ENCODE peak calls at places on chromosomes 4 and X, in eight cellular contexts. One of them, this sample, is unnamed.

GRCh38 chr4:129950217-129950616 is 854.3 kb downstream of the C4orf33 start:
- DNase-seq in SK-N-SH: no peak
- DNase-seq in NB4: no peak
- DNase-seq in brain microvascular endothelial cell: no peak
- DNase-seq in lower lobe of right lung: no peak
- DNase-seq in AG09309: no peak
- DNase-seq in cardiac fibroblast: no peak
- DNase-seq in AG04449: no peak
- DNase-seq in this sample: no peak

GRCh38 chr4:83378426-83378825 is 43.8 kb upstream of the HPSE start:
- DNase-seq in NB4: peak
- DNase-seq in brain microvascular endothelial cell: no peak
- DNase-seq in SK-N-SH: no peak
- DNase-seq in lower lobe of right lung: no peak
- DNase-seq in AG04449: no peak
- DNase-seq in AG09309: no peak
- DNase-seq in cardiac fibroblast: no peak
- DNase-seq in this sample: no peak

GRCh38 chr4:13481569-13481968 is 2.6 kb downstream of the RAB28 start:
- DNase-seq in SK-N-SH: no peak
- DNase-seq in AG09309: peak
- DNase-seq in brain microvascular endothelial cell: no peak
- DNase-seq in lower lobe of right lung: no peak
- DNase-seq in AG04449: peak
- DNase-seq in cardiac fibroblast: peak
- DNase-seq in NB4: peak
- DNase-seq in this sample: no peak

GRCh38 chr4:174713821-174714220 is 115.2 kb downstream of the GLRA3 start:
- DNase-seq in NB4: no peak
- DNase-seq in brain microvascular endothelial cell: peak
- DNase-seq in cardiac fibroblast: no peak
- DNase-seq in SK-N-SH: no peak
- DNase-seq in AG09309: no peak
- DNase-seq in lower lobe of right lung: no peak
- DNase-seq in AG04449: no peak
- DNase-seq in this sample: no peak

GRCh38 chr4:123325241-123325681 is 71.3 kb upstream of the SPRY1 start:
- DNase-seq in AG09309: no peak
- DNase-seq in lower lobe of right lung: no peak
- DNase-seq in SK-N-SH: no peak
- DNase-seq in brain microvascular endothelial cell: no peak
- DNase-seq in AG04449: no peak
- DNase-seq in NB4: peak
- DNase-seq in cardiac fibroblast: peak
- DNase-seq in this sample: no peak

GRCh38 chr4:61201562-61202099 is 1.5 kb downstream of the ADGRL3 start:
- DNase-seq in brain microvascular endothelial cell: no peak
- DNase-seq in cardiac fibroblast: peak
- DNase-seq in NB4: no peak
- DNase-seq in AG09309: no peak
- DNase-seq in lower lobe of right lung: peak
- DNase-seq in AG04449: no peak
- DNase-seq in SK-N-SH: peak
- DNase-seq in this sample: peak

GRCh38 chr4:59400334-59400733 is 1799.8 kb upstream of the ADGRL3 start:
- DNase-seq in NB4: no peak
- DNase-seq in brain microvascular endothelial cell: no peak
- DNase-seq in cardiac fibroblast: no peak
- DNase-seq in SK-N-SH: peak
- DNase-seq in AG09309: no peak
- DNase-seq in AG04449: no peak
- DNase-seq in lower lobe of right lung: no peak
- DNase-seq in this sample: no peak

GRCh38 chr4:125368161-125368560 is 53.4 kb downstream of the FAT4 start:
- DNase-seq in AG09309: no peak
- DNase-seq in lower lobe of right lung: no peak
- DNase-seq in NB4: no peak
- DNase-seq in SK-N-SH: peak
- DNase-seq in cardiac fibroblast: peak
- DNase-seq in AG04449: no peak
- DNase-seq in brain microvascular endothelial cell: no peak
- DNase-seq in this sample: no peak

GRCh38 chr4:143586080-143586479 is 72.6 kb downstream of the SMARCA5 start:
- DNase-seq in AG04449: peak
- DNase-seq in cardiac fibroblast: peak
- DNase-seq in SK-N-SH: no peak
- DNase-seq in lower lobe of right lung: no peak
- DNase-seq in brain microvascular endothelial cell: peak
- DNase-seq in NB4: no peak
- DNase-seq in AG09309: no peak
- DNase-seq in this sample: no peak

GRCh38 chr4:123699823-123700822 is 303.5 kb downstream of the SPRY1 start:
- DNase-seq in AG09309: peak
- DNase-seq in NB4: no peak
- DNase-seq in brain microvascular endothelial cell: peak
- DNase-seq in lower lobe of right lung: no peak
- DNase-seq in SK-N-SH: no peak
- DNase-seq in AG04449: peak
- DNase-seq in cardiac fibroblast: peak
- DNase-seq in this sample: no peak

GRCh38 chr4:156971623-156972369 is at the start of gene PDGFC:
- DNase-seq in AG09309: no peak
- DNase-seq in cardiac fibroblast: peak
- DNase-seq in NB4: no peak
- DNase-seq in AG04449: no peak
- DNase-seq in lower lobe of right lung: peak
- DNase-seq in brain microvascular endothelial cell: peak
- DNase-seq in SK-N-SH: peak
- DNase-seq in this sample: peak

GRCh38 chrX:139929876-139930275 is 3.0 kb downstream of the ATP11C start:
- DNase-seq in AG04449: no peak
- DNase-seq in lower lobe of right lung: no peak
- DNase-seq in cardiac fibroblast: no peak
- DNase-seq in NB4: no peak
- DNase-seq in brain microvascular endothelial cell: no peak
- DNase-seq in AG09309: no peak
- DNase-seq in SK-N-SH: no peak
- DNase-seq in this sample: no peak
- H3K4me3 ChIP-seq in AG04449: peak
- H3K4me3 ChIP-seq in lower lobe of right lung: no peak
- H3K4me3 ChIP-seq in cardiac fibroblast: no peak
- H3K4me3 ChIP-seq in NB4: no peak
- H3K4me3 ChIP-seq in brain microvascular endothelial cell: no peak
- H3K4me3 ChIP-seq in AG09309: no peak
- H3K4me3 ChIP-seq in SK-N-SH: no peak
- H3K4me3 ChIP-seq in this sample: peak

DNA sequence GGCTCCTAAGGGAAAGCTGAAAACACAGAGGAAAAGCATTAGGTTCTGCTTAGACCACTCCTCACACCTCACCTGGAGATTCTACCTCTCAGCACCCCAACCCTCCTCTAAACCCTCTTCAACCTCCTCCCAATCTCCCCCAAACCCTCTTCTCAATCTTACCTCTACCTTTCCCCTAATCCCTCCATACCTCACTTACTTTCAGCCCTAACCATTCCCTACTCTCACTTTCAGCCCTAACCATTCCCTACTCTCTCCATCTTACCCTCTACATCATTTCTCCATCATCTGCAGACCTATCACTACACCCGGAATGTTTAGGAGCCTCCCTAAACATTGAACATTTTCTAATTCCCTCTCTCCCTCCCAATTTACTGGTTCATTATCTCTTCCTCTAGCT is 3.5 kb downstream of the RTL3 start:
- DNase-seq in brain microvascular endothelial cell: no peak
- DNase-seq in SK-N-SH: no peak
- DNase-seq in NB4: no peak
- DNase-seq in cardiac fibroblast: no peak
- DNase-seq in AG09309: no peak
- DNase-seq in lower lobe of right lung: no peak
- DNase-seq in AG04449: no peak
- DNase-seq in this sample: no peak
- H3K4me3 ChIP-seq in brain microvascular endothelial cell: no peak
- H3K4me3 ChIP-seq in SK-N-SH: no peak
- H3K4me3 ChIP-seq in NB4: no peak
- H3K4me3 ChIP-seq in cardiac fibroblast: no peak
- H3K4me3 ChIP-seq in AG09309: no peak
- H3K4me3 ChIP-seq in lower lobe of right lung: no peak
- H3K4me3 ChIP-seq in AG04449: no peak
- H3K4me3 ChIP-seq in this sample: no peak

GRCh38 chr4:2869659-2870058 is 26.0 kb downstream of the ADD1 start:
- DNase-seq in SK-N-SH: no peak
- DNase-seq in AG09309: no peak
- DNase-seq in NB4: no peak
- DNase-seq in cardiac fibroblast: no peak
- DNase-seq in AG04449: no peak
- DNase-seq in brain microvascular endothelial cell: no peak
- DNase-seq in lower lobe of right lung: no peak
- DNase-seq in this sample: no peak
- H3K4me3 ChIP-seq in SK-N-SH: no peak
- H3K4me3 ChIP-seq in AG09309: no peak
- H3K4me3 ChIP-seq in NB4: no peak
- H3K4me3 ChIP-seq in cardiac fibroblast: no peak
- H3K4me3 ChIP-seq in AG04449: no peak
- H3K4me3 ChIP-seq in brain microvascular endothelial cell: no peak
- H3K4me3 ChIP-seq in lower lobe of right lung: peak
- H3K4me3 ChIP-seq in this sample: no peak

DNA sequence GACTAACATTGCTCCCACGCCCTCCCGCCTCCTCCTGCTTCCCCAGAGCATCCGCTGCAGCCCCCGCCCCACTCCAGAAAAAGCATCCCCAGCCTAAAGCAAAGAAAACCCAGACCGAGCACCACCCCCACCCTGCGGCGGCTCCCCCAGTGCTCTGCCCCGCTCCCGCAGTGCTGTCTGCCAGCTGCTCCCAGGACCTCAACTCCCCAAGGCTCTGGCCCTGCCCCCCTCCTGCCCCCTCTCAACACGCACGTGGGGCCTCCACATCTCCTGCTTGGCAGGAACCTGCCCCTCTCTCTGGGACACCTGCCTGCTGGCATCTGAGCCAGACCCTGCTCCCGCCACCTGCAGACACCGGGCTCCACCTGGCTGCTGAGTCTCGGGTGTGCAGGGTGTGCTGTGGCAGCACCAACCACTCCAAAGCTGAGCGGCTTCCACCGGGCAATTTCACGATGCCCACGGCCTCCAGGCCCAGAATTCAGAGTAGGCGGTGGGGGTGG is 79.4 kb downstream of the FAM53A start:
- DNase-seq in cardiac fibroblast: no peak
- DNase-seq in NB4: no peak
- DNase-seq in AG09309: no peak
- DNase-seq in brain microvascular endothelial cell: no peak
- DNase-seq in SK-N-SH: peak
- DNase-seq in lower lobe of right lung: peak
- DNase-seq in AG04449: no peak
- DNase-seq in this sample: no peak
- H3K4me3 ChIP-seq in cardiac fibroblast: no peak
- H3K4me3 ChIP-seq in NB4: no peak
- H3K4me3 ChIP-seq in AG09309: no peak
- H3K4me3 ChIP-seq in brain microvascular endothelial cell: no peak
- H3K4me3 ChIP-seq in SK-N-SH: no peak
- H3K4me3 ChIP-seq in lower lobe of right lung: no peak
- H3K4me3 ChIP-seq in AG04449: no peak
- H3K4me3 ChIP-seq in this sample: no peak

This sample was measured in BE2C.